ENCODE peak calls at places on chromosomes 11 and 22, in four cellular contexts. C is esophagus squamous epithelium, F is dorsolateral prefrontal cortex, Z is HepG2. T is an unnamed sample.

GRCh38 chr11:554824-555499 is 5.6 kb downstream of the LMNTD2 start:
- DNase-seq in Z (peak; percentile 44), C (no peak), F (no peak), T (peak; percentile 77)

GRCh38 chr11:125903753-125904659 is at the start of gene DDX25:
- DNase-seq in C (no peak), F (no peak), Z (no peak), T (peak; percentile 40)

GRCh38 chr11:36361901-36362391 is 65.9 kb downstream of the PRR5L start:
- DNase-seq in Z (no peak), F (no peak), C (no peak), T (no peak)

GRCh38 chr11:45167283-45167682 is 20.8 kb downstream of the PRDM11 start:
- DNase-seq in Z (no peak), F (no peak), C (no peak), T (no peak)

GRCh38 chr11:2442554-2442953 is 1.8 kb downstream of the TRPM5 start:
- DNase-seq in Z (no peak), F (no peak), C (no peak), T (peak; percentile 81)

GRCh38 chr22:38718414-38718813 is 12.7 kb downstream of the GTPBP1 start:
- DNase-seq in Z (peak; percentile 47), C (no peak), F (no peak), T (no peak)

GRCh38 chr11:89355649-89356048 is 135.5 kb downstream of the NOX4 start:
- DNase-seq in C (no peak), F (no peak), Z (no peak), T (no peak)

GRCh38 chr22:41367039-41367679 is 14.6 kb upstream of the TEF start:
- DNase-seq in F (peak; percentile 96), Z (peak; percentile 80), C (no peak), T (no peak)

GRCh38 chr11:110891411-110891810 is 179.2 kb upstream of the ARHGAP20 start:
- DNase-seq in F (no peak), C (no peak), Z (no peak), T (no peak)

GRCh38 chr22:33542153-33542552 is 378.1 kb downstream of the LARGE1 start:
- DNase-seq in C (no peak), Z (peak; percentile 35), F (no peak), T (no peak)

GRCh38 chr22:45686842-45687241 is 15.2 kb downstream of the ATXN10 start:
- DNase-seq in C (no peak), F (no peak), Z (no peak), T (no peak)

DNA sequence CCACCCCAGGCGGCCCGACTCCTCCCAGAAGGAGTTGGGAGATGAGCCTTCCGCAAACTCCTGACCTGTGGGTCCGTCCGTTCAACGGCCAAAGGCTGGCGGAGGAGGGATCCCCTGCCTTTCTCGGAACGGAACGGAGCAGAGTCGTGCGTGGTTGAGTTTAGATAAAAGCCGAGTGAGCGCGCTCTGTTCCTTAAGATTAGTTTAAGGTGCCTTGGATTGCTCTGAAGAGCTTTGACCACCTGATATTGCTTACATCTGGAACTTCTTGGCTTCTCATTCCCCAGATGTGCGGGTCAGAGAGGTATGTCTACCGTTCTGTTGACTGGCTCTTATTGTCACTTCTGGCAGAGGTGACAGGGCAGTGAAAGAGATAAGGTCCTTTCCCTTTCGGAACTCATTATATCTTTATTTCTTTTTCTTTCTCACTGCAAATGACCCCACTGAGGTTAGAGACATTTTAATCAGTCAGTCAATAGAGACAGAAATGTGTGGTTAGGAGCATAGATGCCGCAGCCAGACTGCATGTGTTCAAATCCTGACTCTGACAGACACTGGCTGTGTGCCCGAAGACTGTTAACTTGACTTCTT is at the start of gene TRIM6:
- DNase-seq in C (no peak), Z (no peak), F (no peak), T (no peak)
- H3K4me3 ChIP-seq in C (peak within 1 kb of the TSS; percentile 54), Z (no peak within 1 kb of the TSS), F (peak within 1 kb of the TSS; percentile 39), T (no peak within 1 kb of the TSS)

DNA sequence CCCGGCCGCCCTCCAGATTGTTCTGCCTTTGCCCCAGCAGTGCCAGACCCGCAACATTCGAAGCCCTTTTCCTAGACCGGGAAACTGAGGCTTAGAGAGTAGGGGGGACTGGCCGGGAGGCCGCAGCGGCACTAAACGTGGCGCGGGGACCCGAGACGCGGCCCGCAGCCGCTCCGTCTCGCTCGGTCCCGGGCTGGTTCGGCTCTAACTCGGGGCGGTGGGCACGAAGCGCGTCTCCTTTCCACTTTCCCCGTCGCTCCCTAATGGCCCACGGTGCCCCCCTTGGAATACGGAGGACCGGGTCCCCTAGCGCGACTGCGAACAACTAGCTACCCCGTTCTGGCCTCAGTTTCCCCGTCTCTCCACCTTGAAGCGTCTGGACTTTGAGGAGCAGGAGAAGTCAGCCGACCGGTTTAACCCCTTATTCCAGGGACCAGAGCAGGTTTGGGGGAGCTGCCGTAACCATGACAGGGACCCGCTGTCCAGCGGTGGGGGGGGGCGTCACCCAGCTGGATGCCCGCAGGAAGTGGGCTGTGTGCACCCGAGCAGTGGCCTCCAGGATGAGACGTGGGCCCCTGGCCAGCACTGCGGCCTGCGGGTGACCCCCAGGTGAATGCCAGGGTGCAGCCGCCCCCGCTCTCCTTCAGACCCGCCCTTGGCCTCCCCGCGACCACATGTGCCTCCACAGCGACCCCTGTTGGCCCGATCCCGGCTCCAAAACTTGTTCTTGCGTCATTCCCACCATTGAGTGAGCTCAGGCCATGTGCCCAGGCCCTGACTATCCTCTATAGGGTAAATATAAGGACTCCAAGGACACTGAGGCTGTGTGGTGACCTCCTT is 1.1 kb downstream of the CDC42EP1 start:
- DNase-seq in Z (peak; percentile 85), F (peak; percentile 94), C (peak; percentile 35), T (peak; percentile 68)
- H3K4me3 ChIP-seq in Z (peak overlapping the region; percentile 98), F (peak overlapping the region; percentile 72), C (peak overlapping the region; percentile 91), T (no peak overlapping the region)

GRCh38 chr11:7675640-7676039 is 2.3 kb upstream of the CYB5R2 start:
- DNase-seq in F (no peak), C (no peak), Z (no peak), T (no peak)

GRCh38 chr11:7672276-7672959 is 882 bp downstream of the CYB5R2 start:
- DNase-seq in Z (no peak), F (no peak), C (no peak), T (no peak)

GRCh38 chr11:7672960-7673723 is at the start of gene CYB5R2:
- DNase-seq in Z (no peak), C (no peak), F (no peak), T (no peak)

GRCh38 chr11:7671807-7672206 is 1.5 kb downstream of the CYB5R2 start:
- DNase-seq in C (no peak), Z (no peak), F (no peak), T (no peak)

DNA sequence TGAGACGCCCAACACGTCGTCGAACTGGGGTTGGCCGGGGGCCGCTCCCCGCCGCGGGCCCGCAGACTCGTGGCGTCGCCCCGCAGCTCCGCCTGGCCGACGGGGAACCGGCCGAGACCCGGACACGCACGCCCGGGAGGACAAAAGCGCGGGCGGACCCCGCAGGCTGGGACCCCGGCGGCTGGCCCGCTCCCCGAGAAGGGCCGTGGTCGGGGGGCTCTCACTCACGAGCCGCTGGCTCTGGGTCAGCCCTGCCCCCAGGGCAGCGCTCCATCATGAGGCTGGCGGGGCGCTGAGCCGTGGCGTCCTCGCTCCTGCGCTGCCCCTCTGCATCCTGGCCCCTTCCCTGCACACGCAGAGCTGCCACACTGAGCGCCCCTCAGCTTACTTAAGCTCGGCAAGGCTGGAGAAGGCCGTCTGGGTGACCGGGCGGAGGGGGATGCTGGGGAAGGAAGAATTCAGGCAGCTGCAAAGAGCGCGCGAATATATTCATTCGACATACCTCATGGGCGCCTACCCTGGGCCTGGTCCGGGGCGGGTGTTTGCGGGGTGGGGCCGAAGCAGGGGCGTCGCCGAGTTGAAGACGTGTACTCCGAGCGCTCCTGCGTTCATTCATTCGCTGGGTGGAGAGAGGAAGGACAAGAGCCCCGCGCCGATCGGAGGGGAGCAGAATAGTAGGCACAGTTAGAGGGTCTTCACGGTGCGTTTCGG is 579 bp upstream of the CYB5R2 start:
- DNase-seq in C (no peak), F (no peak), Z (no peak), T (no peak)
- H3K4me3 ChIP-seq in C (peak overlapping the region; percentile 75), F (peak overlapping the region; percentile 56), Z (peak overlapping the region; percentile 43), T (no peak overlapping the region)

DNA sequence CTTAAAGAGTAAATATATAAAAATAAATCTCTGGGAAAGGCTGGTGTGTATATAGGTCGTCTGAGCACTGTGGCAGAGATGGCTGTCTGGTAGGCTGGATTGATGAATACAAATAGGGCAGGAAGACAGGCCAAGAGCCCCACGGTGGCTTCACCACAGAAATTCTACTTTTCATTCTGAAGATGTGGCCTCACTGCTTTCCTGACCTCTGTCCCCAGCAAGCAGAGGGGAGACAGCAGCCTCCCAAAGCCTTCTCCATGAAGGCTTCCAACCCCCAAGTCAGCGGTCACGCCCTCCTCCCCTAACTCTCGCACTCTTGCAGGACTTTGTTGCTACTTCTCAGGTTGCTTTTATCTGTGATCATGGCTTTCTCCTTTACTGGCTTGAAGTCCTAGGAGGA is 10.6 kb upstream of the KCNJ1 start:
- DNase-seq in F (no peak), Z (no peak), C (no peak), T (no peak)
- H3K4me3 ChIP-seq in F (no peak overlapping the region), Z (no peak overlapping the region), C (no peak overlapping the region), T (no peak overlapping the region)

DNA sequence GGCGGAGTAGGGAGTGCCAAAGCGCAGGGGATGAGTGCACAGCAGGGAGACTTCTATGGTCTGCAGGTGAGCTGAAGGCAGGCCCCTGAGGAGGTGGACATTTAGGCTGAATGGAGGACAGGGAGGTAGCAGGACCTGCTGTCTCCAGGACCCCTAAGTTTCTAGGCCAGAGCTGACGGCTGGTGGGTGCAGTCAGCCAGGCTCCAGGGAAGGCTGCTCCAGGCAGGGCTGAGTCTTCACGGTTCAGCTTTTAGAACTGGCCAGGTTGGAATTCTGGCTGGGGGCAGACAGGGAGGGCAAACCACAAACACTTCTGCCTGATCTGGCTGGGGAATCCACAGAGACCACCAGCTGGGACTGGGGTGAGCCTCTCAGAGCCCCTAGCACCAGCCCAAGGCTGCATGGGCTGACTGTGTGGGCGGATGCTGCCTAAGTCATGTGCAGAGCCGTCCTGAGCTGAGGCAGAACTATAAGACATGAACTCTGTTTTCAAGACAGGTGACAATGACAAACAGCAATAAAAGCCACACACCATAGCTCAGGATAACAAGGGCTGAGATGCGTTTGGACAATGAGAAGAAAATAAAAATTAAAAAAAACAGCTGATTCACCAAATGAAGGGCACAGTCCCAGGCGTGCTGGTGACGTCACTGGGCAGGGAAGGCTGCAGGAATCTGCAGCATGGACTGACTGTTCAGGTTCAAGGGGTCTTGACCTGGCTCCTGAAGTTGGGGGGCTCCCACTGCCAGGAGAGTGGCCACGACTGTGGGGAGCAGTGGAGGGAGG is 10.4 kb upstream of the MALAT1 start:
- DNase-seq in F (peak; percentile 64), C (no peak), Z (no peak), T (no peak)
- H3K4me3 ChIP-seq in F (peak overlapping the region; percentile 26), C (peak overlapping the region; percentile 12), Z (peak overlapping the region; percentile 72), T (no peak overlapping the region)

GRCh38 chr11:118911880-118912741 is 13.6 kb downstream of the BCL9L start:
- DNase-seq in C (no peak), F (no peak), Z (peak; percentile 83), T (no peak)
- H3K4me3 ChIP-seq in C (peak overlapping the region; percentile 39), F (no peak overlapping the region), Z (peak overlapping the region; percentile 78), T (peak overlapping the region; percentile 50)

DNA sequence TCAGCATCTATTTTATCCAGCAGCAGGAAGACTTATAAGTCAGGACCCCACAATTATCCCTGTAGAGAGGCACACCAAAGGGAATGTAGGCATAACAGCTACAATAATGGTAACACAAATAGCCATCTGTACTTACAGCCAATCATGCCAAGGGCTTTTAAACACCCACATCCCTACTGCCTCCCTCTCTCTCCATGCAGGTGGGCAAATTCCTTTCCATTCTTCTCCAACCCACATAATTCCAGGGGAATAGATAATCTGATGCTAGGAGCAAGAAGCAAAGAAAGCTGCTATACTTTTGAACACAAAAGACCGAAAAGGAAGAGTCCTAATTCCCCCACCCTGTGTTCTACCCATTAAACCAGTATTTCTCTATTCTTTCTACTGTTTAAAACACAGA is 46.7 kb downstream of the RBFOX2 start:
- DNase-seq in F (no peak), Z (no peak), C (no peak), T (no peak)
- H3K4me3 ChIP-seq in F (no peak overlapping the region), Z (no peak overlapping the region), C (no peak overlapping the region), T (no peak overlapping the region)